ENCODE peak calls at places on chromosomes 12 and 14, in eight cellular contexts. G is CD8-positive, alpha-beta T cell; L is spleen; K is left ventricle myocardium inferior; S is neural progenitor cell; R is small intestine; Q is substantia nigra; M is tibial nerve. H is an unnamed sample.

GRCh38 chr14:103746706-103747105 is 31.1 kb downstream of the ZFYVE21 start:
- DNase-seq in Q (no peak), M (no peak), G (no peak), L (peak; percentile 49), R (no peak), S (no peak), K (no peak), H (no peak)

GRCh38 chr12:1529862-1530591 is 64.4 kb downstream of the FBXL14 start:
- DNase-seq in G (peak; percentile 18), M (no peak), R (no peak), S (peak; percentile 67), L (no peak), K (peak; percentile 40), Q (no peak), H (no peak)

GRCh38 chr12:52335598-52336262 is 14.5 kb upstream of the KRT83 start:
- DNase-seq in R (peak; percentile 94), Q (no peak), M (no peak), G (no peak), S (no peak), L (no peak), K (no peak), H (no peak)

GRCh38 chr12:45666452-45667215 is 62.9 kb upstream of the ARID2 start:
- DNase-seq in Q (no peak), S (no peak), G (no peak), M (no peak), L (no peak), R (no peak), K (no peak), H (no peak)

GRCh38 chr12:53998174-53998899 is 1.6 kb upstream of the HOXC9 start:
- DNase-seq in L (no peak), S (no peak), G (no peak), R (no peak), K (no peak), Q (no peak), M (no peak), H (no peak)

GRCh38 chr14:34275038-34275437 is 187.0 kb downstream of the SPTSSA start:
- DNase-seq in R (no peak), Q (no peak), S (no peak), G (no peak), L (no peak), K (no peak), M (no peak), H (no peak)

GRCh38 chr12:92553389-92553788 is 149.4 kb upstream of the PLEKHG7 start:
- DNase-seq in K (peak; percentile 70), Q (no peak), S (no peak), L (peak; percentile 75), R (no peak), G (no peak), M (no peak), H (no peak)

GRCh38 chr12:72511906-72512305 is 239.7 kb downstream of the TRHDE start:
- DNase-seq in Q (no peak), S (peak; percentile 62), K (no peak), M (no peak), L (no peak), G (no peak), R (no peak), H (no peak)

GRCh38 chr12:104747956-104748355 is 210.1 kb downstream of the SLC41A2 start:
- DNase-seq in M (no peak), K (no peak), G (no peak), R (no peak), S (no peak), Q (no peak), L (no peak), H (no peak)

GRCh38 chr14:55373784-55374725 is 37.6 kb downstream of the ATG14 start:
- DNase-seq in Q (no peak), K (no peak), M (no peak), S (no peak), L (no peak), G (no peak), R (peak; percentile 26), H (no peak)

GRCh38 chr14:96683575-96684289 is 113.5 kb upstream of the VRK1 start:
- DNase-seq in M (no peak), K (no peak), G (no peak), R (no peak), Q (no peak), L (no peak), S (no peak), H (no peak)

GRCh38 chr14:105051182-105052109 is 13.8 kb downstream of the GPR132 start:
- DNase-seq in M (no peak), R (no peak), Q (no peak), S (no peak), L (peak; percentile 70), G (no peak), K (no peak), H (no peak)

GRCh38 chr14:75044760-75045159 is 6.5 kb downstream of the MLH3 start:
- DNase-seq in L (no peak), S (no peak), M (no peak), Q (no peak), K (no peak), G (no peak), R (no peak), H (no peak)

GRCh38 chr14:96056509-96057422 is 17.6 kb downstream of the C14orf132 start:
- DNase-seq in M (no peak), R (peak; percentile 12), G (no peak), Q (no peak), K (no peak), S (peak; percentile 77), L (peak; percentile 25), H (no peak)

GRCh38 chr12:82651489-82651888 is 35.2 kb upstream of the TMTC2 start:
- DNase-seq in G (no peak), M (no peak), S (no peak), L (no peak), K (no peak), R (peak; percentile 29), Q (no peak), H (no peak)

GRCh38 chr14:50531595-50532501 is 521 bp downstream of the MAP4K5 start:
- DNase-seq in G (peak; percentile 25), M (peak; percentile 35), Q (peak; percentile 42), S (peak; percentile 79), K (peak; percentile 42), R (peak; percentile 42), L (peak; percentile 90), H (no peak)

GRCh38 chr14:50533806-50534205 is 1.4 kb upstream of the MAP4K5 start:
- DNase-seq in K (no peak), L (no peak), S (no peak), G (no peak), Q (no peak), R (no peak), M (no peak), H (no peak)

GRCh38 chr14:50530794-50531193 is 1.6 kb downstream of the MAP4K5 start:
- DNase-seq in K (no peak), S (no peak), R (no peak), G (no peak), M (no peak), L (no peak), Q (no peak), H (no peak)

GRCh38 chr14:50533314-50533705 is 941 bp upstream of the MAP4K5 start:
- DNase-seq in Q (no peak), K (no peak), R (no peak), S (no peak), G (no peak), L (no peak), M (no peak), H (no peak)

DNA sequence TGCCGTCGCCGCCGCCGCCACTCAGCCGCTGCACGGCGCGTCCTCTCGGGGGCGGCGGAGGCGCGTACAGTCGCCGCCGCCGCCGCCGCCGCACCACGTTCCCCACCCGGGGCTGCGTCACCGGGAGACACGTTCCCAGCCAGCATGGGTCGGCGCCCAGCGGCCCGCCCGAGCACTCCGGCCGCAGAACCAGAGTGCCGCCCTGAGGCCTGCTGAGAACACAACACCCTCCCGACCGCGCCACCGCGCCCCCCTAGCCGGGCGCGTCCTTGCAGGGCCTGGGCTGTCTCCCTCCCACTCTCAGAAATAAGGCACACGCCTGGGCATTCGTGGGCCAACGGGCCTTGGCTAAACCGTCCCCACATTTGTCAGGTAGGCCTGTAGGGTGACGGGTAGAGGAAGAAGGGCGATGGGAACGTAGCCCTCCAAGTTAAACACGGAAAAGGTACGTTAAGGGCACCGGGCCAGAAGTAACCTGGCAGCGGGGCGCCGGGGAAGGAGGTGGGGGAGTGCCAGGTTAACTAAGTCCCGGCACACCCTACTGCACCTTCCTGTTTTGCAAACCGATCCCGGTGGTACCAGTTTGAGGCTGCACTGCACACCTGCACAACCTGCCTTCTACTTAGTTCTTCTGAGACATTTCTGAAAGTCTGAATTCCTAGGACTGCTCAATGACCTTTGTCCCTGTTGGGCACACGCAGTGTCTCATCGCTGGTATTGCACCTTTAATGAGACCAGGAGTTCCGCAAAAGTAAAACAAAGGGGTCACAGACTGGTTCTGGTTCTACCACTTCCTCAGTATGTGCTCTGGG is at the start of gene MAP4K5:
- DNase-seq in K (peak; percentile 91), G (peak; percentile 90), R (peak; percentile 92), M (peak; percentile 79), S (peak; percentile 94), Q (peak; percentile 84), L (peak; percentile 99), H (peak; percentile 54)
- H3K27ac ChIP-seq in K (peak within 1 kb of the TSS; percentile 92), G (peak within 1 kb of the TSS; percentile 47), R (peak within 1 kb of the TSS; percentile 86), M (peak within 1 kb of the TSS; percentile 98), S (peak within 1 kb of the TSS; percentile 86), Q (peak within 1 kb of the TSS; percentile 96), L (peak within 1 kb of the TSS; percentile 97), H (peak within 1 kb of the TSS; percentile 95)

GRCh38 chr14:92486881-92487280 is 26.7 kb upstream of the RIN3 start:
- DNase-seq in S (no peak), K (no peak), Q (no peak), L (no peak), G (no peak), R (no peak), M (no peak), H (no peak)
- H3K27ac ChIP-seq in S (no peak overlapping the region), K (no peak overlapping the region), Q (no peak overlapping the region), L (peak overlapping the region; percentile 86), G (no peak overlapping the region), R (no peak overlapping the region), M (no peak overlapping the region), H (no peak overlapping the region)

GRCh38 chr12:109451400-109451799 is 25.7 kb downstream of the KCTD10 start:
- DNase-seq in G (no peak), M (no peak), K (no peak), R (no peak), Q (no peak), S (no peak), L (no peak), H (no peak)

GRCh38 chr12:109455706-109456105 is 21.4 kb downstream of the KCTD10 start:
- DNase-seq in G (no peak), L (no peak), R (no peak), S (no peak), Q (no peak), K (no peak), M (no peak), H (no peak)

GRCh38 chr12:109450980-109451379 is 26.1 kb downstream of the KCTD10 start:
- DNase-seq in K (no peak), Q (no peak), S (no peak), G (no peak), R (no peak), M (no peak), L (no peak), H (no peak)

GRCh38 chr12:109449845-109450532 is 27.1 kb downstream of the KCTD10 start:
- DNase-seq in R (no peak), G (no peak), K (no peak), M (no peak), L (no peak), S (no peak), Q (no peak), H (no peak)

GRCh38 chr12:109452489-109452888 is 24.6 kb downstream of the KCTD10 start:
- DNase-seq in S (no peak), Q (no peak), L (no peak), M (no peak), G (no peak), R (no peak), K (no peak), H (no peak)
- H3K27ac ChIP-seq in S (no peak overlapping the region), Q (no peak overlapping the region), L (peak overlapping the region; percentile 68), M (no peak overlapping the region), G (no peak overlapping the region), R (no peak overlapping the region), K (no peak overlapping the region), H (no peak overlapping the region)

GRCh38 chr12:106696861-106697417 is 77.5 kb upstream of the RIC8B start:
- DNase-seq in Q (no peak), M (no peak), S (no peak), K (no peak), R (no peak), L (no peak), G (no peak), H (no peak)
- H3K27ac ChIP-seq in Q (no peak overlapping the region), M (no peak overlapping the region), S (no peak overlapping the region), K (no peak overlapping the region), R (no peak overlapping the region), L (no peak overlapping the region), G (no peak overlapping the region), H (no peak overlapping the region)

H was measured in caudate nucleus.